ENCODE peak calls at places on chromosomes 6 and 20, in four cellular contexts. S is GM20000, L is fibroblast of pulmonary artery, P is left lung. Z is an unnamed sample.
A peak's percentile ranks its signal among the peaks of the same experiment; 100 is the strongest.

GRCh38 chr6:10733151-10733715 is 10.4 kb downstream of the TMEM14C start:
- DNase-seq in S (no peak), L (no peak), P (no peak), Z (no peak)

GRCh38 chr20:47665221-47665991 is 119.9 kb downstream of the SULF2 start:
- DNase-seq in S (no peak), L (no peak), P (no peak), Z (no peak)

GRCh38 chr6:3351837-3352524 is 93.2 kb downstream of the PSMG4 start:
- DNase-seq in S (no peak), L (no peak), P (no peak), Z (no peak)

GRCh38 chr20:54292186-54292585 is 84.3 kb downstream of the PFDN4 start:
- DNase-seq in S (no peak), L (peak; percentile 33), P (no peak), Z (no peak)

GRCh38 chr20:63415418-63416108 is 54.4 kb upstream of the CHRNA4 start:
- DNase-seq in S (no peak), L (no peak), P (no peak), Z (no peak)

GRCh38 chr6:63795006-63795405 is 159.4 kb downstream of the PHF3 start:
- DNase-seq in S (no peak), L (no peak), P (no peak), Z (no peak)

GRCh38 chr20:44070139-44070900 is 116.7 kb downstream of the JPH2 start:
- DNase-seq in S (no peak), L (no peak), P (no peak), Z (no peak)

GRCh38 chr6:169292340-169293124 is 38.9 kb upstream of the THBS2 start:
- DNase-seq in S (no peak), L (peak; percentile 87), P (no peak), Z (peak; percentile 87)

GRCh38 chr6:4342407-4343137 is 207.2 kb upstream of the ECI2 start:
- DNase-seq in S (no peak), L (no peak), P (no peak), Z (no peak)

GRCh38 chr6:161169690-161170089 is 104.2 kb downstream of the AGPAT4 start:
- DNase-seq in S (no peak), L (peak; percentile 57), P (no peak), Z (no peak)
- TF ChIP-seq CTCF in S (no peak), L (no peak), P (no peak), Z (no peak)

GRCh38 chr20:9969626-9970025 is 65.2 kb upstream of the ANKEF1 start:
- DNase-seq in S (no peak), L (no peak), P (no peak), Z (no peak)

GRCh38 chr20:9978395-9979004 is 56.3 kb upstream of the ANKEF1 start:
- DNase-seq in S (peak; percentile 59), L (peak; percentile 93), P (no peak), Z (peak; percentile 52)

GRCh38 chr20:9971746-9972145 is 63.0 kb upstream of the ANKEF1 start:
- DNase-seq in S (no peak), L (no peak), P (no peak), Z (no peak)

GRCh38 chr20:9977629-9978028 is 57.2 kb upstream of the ANKEF1 start:
- DNase-seq in S (no peak), L (no peak), P (no peak), Z (no peak)

DNA sequence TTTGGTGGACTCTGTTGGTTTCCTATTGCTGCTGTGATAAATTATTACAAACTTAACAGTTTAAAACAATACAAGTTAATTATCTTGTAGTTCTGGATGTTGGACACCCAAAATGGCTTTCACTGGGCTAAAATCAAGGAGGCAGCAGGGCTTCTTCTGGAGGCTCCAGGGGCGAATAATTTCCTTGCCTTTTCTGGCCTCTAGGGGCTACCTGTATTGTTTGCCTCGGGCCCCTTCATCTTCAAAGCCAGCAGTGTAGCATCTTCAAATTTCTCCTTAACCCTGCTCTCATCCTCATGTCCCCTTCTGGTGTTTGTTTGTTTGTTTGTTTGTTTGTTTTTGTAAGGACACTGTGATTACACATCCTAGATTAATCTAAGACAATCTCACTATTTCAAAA is 60.5 kb upstream of the ANKEF1 start:
- DNase-seq in S (no peak), L (no peak), P (no peak), Z (no peak)
- TF ChIP-seq CTCF in S (no peak), L (peak; percentile 19), P (no peak), Z (no peak)

DNA sequence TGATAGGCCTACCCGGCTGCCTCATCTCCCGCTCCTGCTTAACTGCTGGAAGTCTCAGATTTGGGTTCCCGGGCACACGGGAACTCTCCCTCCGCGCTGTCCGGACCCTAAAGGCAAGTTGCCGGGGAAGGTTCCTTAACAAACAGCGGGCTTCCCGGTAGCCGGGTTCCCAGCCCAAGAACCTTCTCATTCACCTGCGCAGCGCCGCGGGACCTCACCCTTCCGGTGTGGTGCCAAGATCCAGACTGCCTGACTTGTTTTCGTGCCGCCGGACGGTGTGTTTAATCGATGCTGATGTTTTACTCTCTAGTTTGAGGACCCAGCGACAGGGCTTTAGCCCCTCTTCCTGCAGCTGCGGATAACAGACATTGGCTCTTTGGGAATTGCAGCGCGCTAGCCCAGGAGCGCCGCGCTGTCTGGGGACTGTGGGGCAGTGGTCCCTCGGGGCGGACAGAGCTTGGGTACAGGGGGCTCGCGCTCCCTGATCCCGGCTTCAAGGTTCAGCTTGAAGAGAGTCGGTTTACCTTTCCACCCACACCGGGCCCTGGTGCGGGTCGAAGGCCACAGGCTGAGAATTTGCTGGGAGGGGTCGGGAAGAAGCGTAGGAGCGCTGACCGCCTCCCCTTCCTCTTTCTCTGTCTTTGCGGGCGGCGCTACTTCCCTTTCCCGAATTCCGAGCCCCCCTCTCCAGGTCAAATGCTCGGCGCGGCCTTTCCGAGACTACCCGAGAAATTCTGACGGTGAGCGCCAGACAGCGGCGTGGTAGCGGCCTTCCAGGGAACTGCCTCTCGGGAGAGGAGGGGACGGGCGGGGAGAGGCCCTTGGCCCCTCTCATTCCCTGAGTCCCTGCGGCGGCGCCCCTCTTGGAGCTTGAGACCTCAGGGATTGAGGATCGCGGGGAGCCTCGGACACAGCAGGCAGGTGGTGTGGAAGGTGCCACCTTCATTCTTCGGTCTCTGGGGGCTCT is 17.2 kb downstream of the ABT1 start:
- DNase-seq in S (no peak), L (no peak), P (no peak), Z (no peak)
- TF ChIP-seq CTCF in S (no peak), L (no peak), P (no peak), Z (no peak)

GRCh38 chr6:150078788-150079187 is 9.9 kb upstream of the ULBP3 start:
- DNase-seq in S (no peak), L (peak; percentile 20), P (no peak), Z (no peak)

GRCh38 chr6:150076196-150076893 is 7.4 kb upstream of the ULBP3 start:
- DNase-seq in S (no peak), L (no peak), P (no peak), Z (no peak)

GRCh38 chr6:150081702-150082101 is 12.8 kb upstream of the ULBP3 start:
- DNase-seq in S (no peak), L (no peak), P (no peak), Z (no peak)

GRCh38 chr6:150074651-150075416 is 5.9 kb upstream of the ULBP3 start:
- DNase-seq in S (no peak), L (peak; percentile 67), P (no peak), Z (no peak)

GRCh38 chr6:150079604-150080003 is 10.7 kb upstream of the ULBP3 start:
- DNase-seq in S (no peak), L (no peak), P (no peak), Z (no peak)
- TF ChIP-seq CTCF in S (no peak), L (no peak), P (no peak), Z (no peak)